ENCODE peak calls at places on chromosomes 11 and 22, in seven cellular contexts. One of them, this sample, is unnamed.
A peak's percentile ranks its signal among the peaks of the same experiment; 100 is the strongest.

GRCh38 chr22:39906207-39906606 is 5.3 kb downstream of the GRAP2 start:
- DNase-seq in IMR-90: no peak
- DNase-seq in heart left ventricle: no peak
- DNase-seq in body of pancreas: no peak
- DNase-seq in ovary: no peak
- DNase-seq in stomach: no peak
- DNase-seq in breast epithelium: no peak
- DNase-seq in this sample: no peak

GRCh38 chr11:70828498-70829159 is 423.7 kb downstream of the SHANK2 start:
- DNase-seq in IMR-90: no peak
- DNase-seq in heart left ventricle: peak; percentile 47
- DNase-seq in body of pancreas: no peak
- DNase-seq in ovary: no peak
- DNase-seq in stomach: no peak
- DNase-seq in breast epithelium: no peak
- DNase-seq in this sample: no peak

GRCh38 chr22:40660725-40661124 is 18.6 kb upstream of the MCHR1 start:
- DNase-seq in IMR-90: no peak
- DNase-seq in heart left ventricle: no peak
- DNase-seq in body of pancreas: no peak
- DNase-seq in ovary: no peak
- DNase-seq in stomach: no peak
- DNase-seq in breast epithelium: no peak
- DNase-seq in this sample: no peak

GRCh38 chr11:70641366-70641765 is 243.0 kb downstream of the CTTN start:
- DNase-seq in IMR-90: no peak
- DNase-seq in heart left ventricle: no peak
- DNase-seq in body of pancreas: no peak
- DNase-seq in ovary: no peak
- DNase-seq in stomach: no peak
- DNase-seq in breast epithelium: no peak
- DNase-seq in this sample: no peak

GRCh38 chr11:5767056-5767455 is 13.0 kb downstream of the OR52N4 start:
- DNase-seq in IMR-90: no peak
- DNase-seq in heart left ventricle: no peak
- DNase-seq in body of pancreas: no peak
- DNase-seq in ovary: no peak
- DNase-seq in stomach: no peak
- DNase-seq in breast epithelium: no peak
- DNase-seq in this sample: no peak

GRCh38 chr22:28051787-28052356 is 132.8 kb upstream of the PITPNB start:
- DNase-seq in IMR-90: peak; percentile 61
- DNase-seq in heart left ventricle: peak; percentile 72
- DNase-seq in body of pancreas: peak; percentile 75
- DNase-seq in ovary: peak; percentile 84
- DNase-seq in stomach: peak; percentile 74
- DNase-seq in breast epithelium: no peak
- DNase-seq in this sample: no peak

GRCh38 chr11:80167766-80168165 is 726.9 kb upstream of the TENM4 start:
- DNase-seq in IMR-90: no peak
- DNase-seq in heart left ventricle: no peak
- DNase-seq in body of pancreas: no peak
- DNase-seq in ovary: no peak
- DNase-seq in stomach: no peak
- DNase-seq in breast epithelium: no peak
- DNase-seq in this sample: no peak

GRCh38 chr11:73187854-73188253 is 30.2 kb upstream of the P2RY2 start:
- DNase-seq in IMR-90: no peak
- DNase-seq in heart left ventricle: no peak
- DNase-seq in body of pancreas: no peak
- DNase-seq in ovary: no peak
- DNase-seq in stomach: no peak
- DNase-seq in breast epithelium: peak; percentile 1
- DNase-seq in this sample: no peak

GRCh38 chr11:115659061-115659963 is 155.1 kb upstream of the CADM1 start:
- DNase-seq in IMR-90: peak; percentile 41
- DNase-seq in heart left ventricle: peak; percentile 61
- DNase-seq in body of pancreas: no peak
- DNase-seq in ovary: peak; percentile 41
- DNase-seq in stomach: no peak
- DNase-seq in breast epithelium: no peak
- DNase-seq in this sample: no peak

GRCh38 chr11:59713745-59714144 is at the start of gene OR10V1:
- DNase-seq in IMR-90: no peak
- DNase-seq in heart left ventricle: no peak
- DNase-seq in body of pancreas: no peak
- DNase-seq in ovary: no peak
- DNase-seq in stomach: no peak
- DNase-seq in breast epithelium: no peak
- DNase-seq in this sample: no peak

GRCh38 chr22:50308597-50308935 is 1.1 kb upstream of the PLXNB2 start:
- DNase-seq in IMR-90: peak; percentile 40
- DNase-seq in heart left ventricle: peak; percentile 93
- DNase-seq in body of pancreas: peak; percentile 67
- DNase-seq in ovary: peak; percentile 85
- DNase-seq in stomach: no peak
- DNase-seq in breast epithelium: no peak
- DNase-seq in this sample: peak; percentile 94
- TF ChIP-seq POLR2A in IMR-90: no peak
- TF ChIP-seq POLR2A in heart left ventricle: peak; percentile 30
- TF ChIP-seq POLR2A in body of pancreas: peak; percentile 49
- TF ChIP-seq POLR2A in ovary: no peak
- TF ChIP-seq POLR2A in stomach: no peak
- TF ChIP-seq POLR2A in breast epithelium: no peak
- TF ChIP-seq POLR2A in this sample: no peak

DNA sequence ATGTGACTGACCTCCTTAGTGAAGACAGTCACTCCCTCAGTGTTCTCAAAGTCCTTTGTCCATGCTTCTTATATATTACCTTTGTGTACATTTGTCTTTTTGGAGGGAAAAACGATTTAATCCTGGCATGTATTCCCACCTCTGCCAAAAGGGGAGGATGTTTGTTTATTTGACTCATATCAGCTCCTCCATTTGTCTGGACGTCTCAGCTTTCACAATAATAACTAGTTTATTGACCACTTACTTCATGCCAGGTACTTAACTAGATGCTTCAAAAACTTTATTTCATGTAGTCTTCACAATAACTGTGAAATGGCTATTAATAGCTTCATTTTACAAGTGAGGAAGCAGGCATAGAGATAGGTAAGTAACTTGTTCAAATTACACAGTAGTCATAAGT is 5.3 kb downstream of the TBCEL start:
- DNase-seq in IMR-90: no peak
- DNase-seq in heart left ventricle: no peak
- DNase-seq in body of pancreas: no peak
- DNase-seq in ovary: no peak
- DNase-seq in stomach: no peak
- DNase-seq in breast epithelium: no peak
- DNase-seq in this sample: no peak
- TF ChIP-seq POLR2A in IMR-90: no peak
- TF ChIP-seq POLR2A in heart left ventricle: no peak
- TF ChIP-seq POLR2A in body of pancreas: no peak
- TF ChIP-seq POLR2A in ovary: no peak
- TF ChIP-seq POLR2A in stomach: no peak
- TF ChIP-seq POLR2A in breast epithelium: no peak
- TF ChIP-seq POLR2A in this sample: no peak

DNA sequence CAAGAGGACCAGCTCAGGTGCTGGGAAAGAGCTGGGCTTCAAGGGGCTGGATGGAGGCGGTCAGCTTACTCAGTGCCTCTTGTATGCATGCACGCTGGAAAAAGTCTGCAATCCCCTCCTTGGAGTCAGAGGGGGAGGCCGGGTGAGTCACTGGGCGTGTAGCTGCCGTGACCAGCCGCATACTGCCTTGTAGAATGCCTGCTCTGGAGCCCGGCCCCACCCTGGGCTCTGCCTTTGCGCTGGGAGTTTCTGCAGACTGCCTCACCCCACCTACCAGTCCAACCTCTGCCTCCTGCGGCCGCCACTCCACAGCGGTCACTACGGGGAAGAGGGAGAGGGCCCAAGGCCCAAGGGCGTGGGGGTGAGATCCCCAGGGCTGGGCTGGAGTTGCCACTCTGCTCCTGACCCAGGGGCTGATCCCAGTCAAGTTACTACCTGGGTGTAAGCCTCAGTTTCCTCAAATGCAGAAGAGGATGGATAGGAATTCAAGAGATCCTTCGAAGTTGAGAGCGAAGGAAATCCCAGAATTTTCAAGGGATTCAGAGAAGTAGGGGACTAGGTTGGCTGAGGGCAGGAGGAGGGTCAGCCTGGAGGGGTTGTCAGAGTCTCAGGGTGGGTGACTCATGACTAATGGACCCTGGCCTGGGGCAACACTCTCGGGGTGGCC is 4.1 kb downstream of the MRGPRF start:
- DNase-seq in IMR-90: peak; percentile 99
- DNase-seq in heart left ventricle: peak; percentile 83
- DNase-seq in body of pancreas: peak; percentile 60
- DNase-seq in ovary: peak; percentile 87
- DNase-seq in stomach: peak; percentile 79
- DNase-seq in breast epithelium: no peak
- DNase-seq in this sample: peak; percentile 66
- TF ChIP-seq POLR2A in IMR-90: peak; percentile 60
- TF ChIP-seq POLR2A in heart left ventricle: peak; percentile 28
- TF ChIP-seq POLR2A in body of pancreas: peak; percentile 9
- TF ChIP-seq POLR2A in ovary: no peak
- TF ChIP-seq POLR2A in stomach: no peak
- TF ChIP-seq POLR2A in breast epithelium: no peak
- TF ChIP-seq POLR2A in this sample: no peak

GRCh38 chr11:64874308-64874707 is 4.1 kb downstream of the EHD1 start:
- DNase-seq in IMR-90: peak; percentile 47
- DNase-seq in heart left ventricle: peak; percentile 72
- DNase-seq in body of pancreas: no peak
- DNase-seq in ovary: no peak
- DNase-seq in stomach: no peak
- DNase-seq in breast epithelium: no peak
- DNase-seq in this sample: peak; percentile 87

GRCh38 chr11:64870176-64870892 is 8.1 kb downstream of the EHD1 start:
- DNase-seq in IMR-90: peak; percentile 78
- DNase-seq in heart left ventricle: peak; percentile 80
- DNase-seq in body of pancreas: no peak
- DNase-seq in ovary: no peak
- DNase-seq in stomach: no peak
- DNase-seq in breast epithelium: no peak
- DNase-seq in this sample: peak; percentile 88

GRCh38 chr11:64870893-64871849 is 7.2 kb downstream of the EHD1 start:
- DNase-seq in IMR-90: no peak
- DNase-seq in heart left ventricle: no peak
- DNase-seq in body of pancreas: peak; percentile 38
- DNase-seq in ovary: no peak
- DNase-seq in stomach: no peak
- DNase-seq in breast epithelium: no peak
- DNase-seq in this sample: peak; percentile 80

GRCh38 chr11:64874841-64875240 is 3.6 kb downstream of the EHD1 start:
- DNase-seq in IMR-90: no peak
- DNase-seq in heart left ventricle: no peak
- DNase-seq in body of pancreas: no peak
- DNase-seq in ovary: no peak
- DNase-seq in stomach: no peak
- DNase-seq in breast epithelium: no peak
- DNase-seq in this sample: peak; percentile 77

GRCh38 chr11:64872790-64873488 is 5.5 kb downstream of the EHD1 start:
- DNase-seq in IMR-90: no peak
- DNase-seq in heart left ventricle: no peak
- DNase-seq in body of pancreas: no peak
- DNase-seq in ovary: no peak
- DNase-seq in stomach: no peak
- DNase-seq in breast epithelium: no peak
- DNase-seq in this sample: no peak
- TF ChIP-seq POLR2A in IMR-90: no peak
- TF ChIP-seq POLR2A in heart left ventricle: no peak
- TF ChIP-seq POLR2A in body of pancreas: no peak
- TF ChIP-seq POLR2A in ovary: no peak
- TF ChIP-seq POLR2A in stomach: no peak
- TF ChIP-seq POLR2A in breast epithelium: no peak
- TF ChIP-seq POLR2A in this sample: no peak

DNA sequence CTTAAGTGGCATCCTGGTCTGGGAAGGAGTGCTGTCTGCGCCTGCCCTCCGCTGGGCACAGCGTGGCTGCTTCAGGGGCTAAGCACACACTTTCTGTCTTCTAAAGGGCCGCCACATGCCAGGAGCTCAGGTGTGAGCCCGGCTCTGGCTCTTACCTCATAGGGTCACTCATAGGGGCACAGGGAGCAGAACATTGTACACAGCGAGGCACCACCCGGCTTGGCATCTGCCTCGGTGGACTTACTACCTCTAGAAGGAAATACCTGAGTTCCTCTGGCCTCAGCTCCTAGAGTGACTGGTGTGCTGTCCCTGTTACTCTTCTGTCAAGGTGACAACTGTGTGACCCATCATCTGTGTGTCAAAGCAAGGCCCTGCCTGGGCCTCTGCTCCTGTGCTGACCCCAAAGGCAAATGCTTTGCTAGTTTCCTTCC is 13.4 kb downstream of the NEAT1 start:
- DNase-seq in IMR-90: no peak
- DNase-seq in heart left ventricle: peak; percentile 44
- DNase-seq in body of pancreas: peak; percentile 57
- DNase-seq in ovary: peak; percentile 44
- DNase-seq in stomach: peak; percentile 49
- DNase-seq in breast epithelium: no peak
- DNase-seq in this sample: peak; percentile 68
- TF ChIP-seq POLR2A in IMR-90: peak; percentile 8
- TF ChIP-seq POLR2A in heart left ventricle: peak; percentile 15
- TF ChIP-seq POLR2A in body of pancreas: no peak
- TF ChIP-seq POLR2A in ovary: peak; percentile 9
- TF ChIP-seq POLR2A in stomach: no peak
- TF ChIP-seq POLR2A in breast epithelium: no peak
- TF ChIP-seq POLR2A in this sample: no peak

DNA sequence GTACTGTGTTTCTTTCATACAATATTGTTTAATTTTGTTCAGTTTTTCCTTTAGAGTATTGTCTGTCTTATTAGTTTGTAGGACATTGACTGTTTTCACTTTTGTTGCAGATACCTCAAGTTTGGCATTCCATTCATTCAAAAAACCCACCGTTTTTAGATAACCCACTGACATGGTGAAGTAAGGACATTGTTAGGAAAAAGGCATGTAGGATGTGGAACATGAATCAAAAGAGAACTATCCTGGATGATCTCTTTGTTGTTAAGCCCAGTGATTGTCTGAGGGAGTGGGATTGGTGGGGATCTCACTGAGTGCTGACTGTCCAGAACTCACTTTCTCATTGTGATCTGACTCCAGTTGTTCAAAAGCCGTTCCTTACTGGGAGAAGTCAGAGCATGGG is 119.3 kb downstream of the TEAD1 start:
- DNase-seq in IMR-90: no peak
- DNase-seq in heart left ventricle: no peak
- DNase-seq in body of pancreas: no peak
- DNase-seq in ovary: no peak
- DNase-seq in stomach: no peak
- DNase-seq in breast epithelium: no peak
- DNase-seq in this sample: no peak
- TF ChIP-seq POLR2A in IMR-90: no peak
- TF ChIP-seq POLR2A in heart left ventricle: no peak
- TF ChIP-seq POLR2A in body of pancreas: no peak
- TF ChIP-seq POLR2A in ovary: no peak
- TF ChIP-seq POLR2A in stomach: no peak
- TF ChIP-seq POLR2A in breast epithelium: no peak
- TF ChIP-seq POLR2A in this sample: no peak

GRCh38 chr11:8807544-8808225 is 103.3 kb upstream of the AKIP1 start:
- DNase-seq in IMR-90: peak; percentile 93
- DNase-seq in heart left ventricle: peak; percentile 61
- DNase-seq in body of pancreas: peak; percentile 40
- DNase-seq in ovary: peak; percentile 68
- DNase-seq in stomach: peak; percentile 46
- DNase-seq in breast epithelium: no peak
- DNase-seq in this sample: no peak
- TF ChIP-seq POLR2A in IMR-90: no peak
- TF ChIP-seq POLR2A in heart left ventricle: no peak
- TF ChIP-seq POLR2A in body of pancreas: no peak
- TF ChIP-seq POLR2A in ovary: peak; percentile 29
- TF ChIP-seq POLR2A in stomach: no peak
- TF ChIP-seq POLR2A in breast epithelium: no peak
- TF ChIP-seq POLR2A in this sample: no peak

This sample was measured in spleen.